ENCODE peak calls at places on chromosomes 1 and 21, in ten cellular contexts. Q, E, R, Z, S, Y, I, C, K and V are unnamed samples.

GRCh38 chr1:231921951-231922350 is 295.4 kb downstream of the DISC1 start:
- DNase-seq in Q (no peak), E (no peak), R (no peak), Z (no peak), S (no peak), Y (no peak), I (no peak), C (no peak), K (no peak), V (no peak)

GRCh38 chr1:244735854-244736561 is 83.1 kb downstream of the DESI2 start:
- DNase-seq in Q (no peak), E (no peak), R (no peak), Z (peak; percentile 11), S (no peak), Y (no peak), I (no peak), C (no peak), K (no peak), V (no peak)

GRCh38 chr1:196160066-196160795 is 448.0 kb downstream of the KCNT2 start:
- DNase-seq in Q (no peak), E (no peak), R (no peak), Z (peak; percentile 93), S (no peak), Y (no peak), I (no peak), C (no peak), K (no peak), V (no peak)

GRCh38 chr21:44943686-44944550 is 4.1 kb downstream of the SLX9 start:
- DNase-seq in Q (no peak), E (no peak), R (no peak), Z (no peak), S (no peak), Y (no peak), I (no peak), C (no peak), K (no peak), V (no peak)

GRCh38 chr1:112674440-112674985 is at the start of gene MOV10:
- DNase-seq in Q (peak; percentile 82), E (peak; percentile 76), R (peak; percentile 73), Z (peak; percentile 65), S (peak; percentile 86), Y (no peak), I (peak; percentile 63), C (peak; percentile 81), K (peak; percentile 68), V (peak; percentile 78)

GRCh38 chr1:78370356-78370755 is 120.4 kb upstream of the PTGFR start:
- DNase-seq in Q (no peak), E (no peak), R (no peak), Z (peak; percentile 91), S (no peak), Y (no peak), I (no peak), C (no peak), K (no peak), V (no peak)

GRCh38 chr1:168348146-168348709 is 67.6 kb downstream of the TBX19 start:
- DNase-seq in Q (no peak), E (no peak), R (no peak), Z (peak; percentile 24), S (no peak), Y (no peak), I (no peak), C (no peak), K (no peak), V (no peak)

GRCh38 chr1:246789454-246790339 is 65.5 kb downstream of the SCCPDH start:
- DNase-seq in Q (no peak), E (no peak), R (no peak), Z (no peak), S (no peak), Y (no peak), I (no peak), C (no peak), K (no peak), V (no peak)

GRCh38 chr1:59126361-59126760 is 170.5 kb upstream of the FGGY start:
- DNase-seq in Q (no peak), E (no peak), R (no peak), Z (peak; percentile 33), S (no peak), Y (no peak), I (no peak), C (no peak), K (no peak), V (no peak)

GRCh38 chr1:41372600-41372993 is 11.4 kb downstream of the FOXO6 start:
- DNase-seq in Q (no peak), E (no peak), R (no peak), Z (no peak), S (no peak), Y (no peak), I (no peak), C (no peak), K (no peak), V (no peak)

GRCh38 chr1:160552425-160552824 is 26.9 kb downstream of the CD84 start:
- DNase-seq in Q (no peak), E (no peak), R (no peak), Z (no peak), S (no peak), Y (no peak), I (no peak), C (no peak), K (no peak), V (no peak)

GRCh38 chr1:160548183-160548582 is 25.1 kb upstream of the SLAMF6 start:
- DNase-seq in Q (no peak), E (no peak), R (no peak), Z (no peak), S (no peak), Y (no peak), I (no peak), C (peak; percentile 74), K (no peak), V (no peak)

GRCh38 chr1:160548960-160549664 is 26.1 kb upstream of the SLAMF6 start:
- DNase-seq in Q (no peak), E (no peak), R (no peak), Z (no peak), S (no peak), Y (no peak), I (peak; percentile 94), C (no peak), K (no peak), V (no peak)

GRCh38 chr1:160549665-160550006 is 26.6 kb upstream of the SLAMF6 start:
- DNase-seq in Q (no peak), E (no peak), R (no peak), Z (no peak), S (no peak), Y (no peak), I (no peak), C (no peak), K (no peak), V (no peak)

GRCh38 chr1:160550572-160551034 is 27.5 kb upstream of the SLAMF6 start:
- DNase-seq in Q (no peak), E (peak; percentile 21), R (no peak), Z (no peak), S (peak; percentile 13), Y (peak; percentile 25), I (peak; percentile 67), C (no peak), K (no peak), V (no peak)
- TF ChIP-seq CTCF in Q (no peak), E (no peak), R (no peak), Z (no peak), S (peak; percentile 37), Y (peak; percentile 51), I (peak; percentile 82), C (peak; percentile 44), K (no peak), V (no peak)

GRCh38 chr1:180167721-180168467 is 13.2 kb downstream of the QSOX1 start:
- DNase-seq in Q (peak; percentile 89), E (no peak), R (peak; percentile 92), Z (no peak), S (peak; percentile 30), Y (no peak), I (no peak), C (no peak), K (peak; percentile 81), V (peak; percentile 86)

GRCh38 chr1:180167021-180167701 is 12.5 kb downstream of the QSOX1 start:
- DNase-seq in Q (no peak), E (no peak), R (no peak), Z (no peak), S (peak; percentile 8), Y (no peak), I (no peak), C (no peak), K (peak; percentile 69), V (no peak)

GRCh38 chr1:180169641-180170155 is 15.0 kb downstream of the QSOX1 start:
- DNase-seq in Q (peak; percentile 46), E (no peak), R (no peak), Z (no peak), S (no peak), Y (no peak), I (no peak), C (no peak), K (no peak), V (no peak)

GRCh38 chr1:180170569-180170968 is 15.9 kb downstream of the QSOX1 start:
- DNase-seq in Q (no peak), E (no peak), R (peak; percentile 54), Z (no peak), S (no peak), Y (no peak), I (no peak), C (no peak), K (no peak), V (no peak)

GRCh38 chr1:180168786-180169640 is 14.3 kb downstream of the QSOX1 start:
- DNase-seq in Q (peak; percentile 89), E (no peak), R (peak; percentile 83), Z (peak; percentile 42), S (peak; percentile 68), Y (no peak), I (peak; percentile 53), C (peak; percentile 63), K (peak; percentile 58), V (peak; percentile 51)
- TF ChIP-seq CTCF in Q (peak; percentile 24), E (peak; percentile 25), R (peak; percentile 57), Z (peak; percentile 67), S (peak; percentile 66), Y (peak; percentile 17), I (peak; percentile 77), C (peak; percentile 30), K (peak; percentile 35), V (no peak)

GRCh38 chr1:145978860-145979745 is 14.6 kb downstream of the POLR3GL start:
- DNase-seq in Q (peak; percentile 91), E (peak; percentile 81), R (peak; percentile 96), Z (peak; percentile 100), S (peak; percentile 91), Y (peak; percentile 45), I (peak; percentile 98), C (peak; percentile 89), K (peak; percentile 98), V (peak; percentile 96)
- TF ChIP-seq CTCF in Q (no peak), E (no peak), R (peak; percentile 42), Z (peak; percentile 31), S (peak; percentile 30), Y (peak; percentile 27), I (peak; percentile 70), C (peak; percentile 10), K (no peak), V (no peak)

DNA sequence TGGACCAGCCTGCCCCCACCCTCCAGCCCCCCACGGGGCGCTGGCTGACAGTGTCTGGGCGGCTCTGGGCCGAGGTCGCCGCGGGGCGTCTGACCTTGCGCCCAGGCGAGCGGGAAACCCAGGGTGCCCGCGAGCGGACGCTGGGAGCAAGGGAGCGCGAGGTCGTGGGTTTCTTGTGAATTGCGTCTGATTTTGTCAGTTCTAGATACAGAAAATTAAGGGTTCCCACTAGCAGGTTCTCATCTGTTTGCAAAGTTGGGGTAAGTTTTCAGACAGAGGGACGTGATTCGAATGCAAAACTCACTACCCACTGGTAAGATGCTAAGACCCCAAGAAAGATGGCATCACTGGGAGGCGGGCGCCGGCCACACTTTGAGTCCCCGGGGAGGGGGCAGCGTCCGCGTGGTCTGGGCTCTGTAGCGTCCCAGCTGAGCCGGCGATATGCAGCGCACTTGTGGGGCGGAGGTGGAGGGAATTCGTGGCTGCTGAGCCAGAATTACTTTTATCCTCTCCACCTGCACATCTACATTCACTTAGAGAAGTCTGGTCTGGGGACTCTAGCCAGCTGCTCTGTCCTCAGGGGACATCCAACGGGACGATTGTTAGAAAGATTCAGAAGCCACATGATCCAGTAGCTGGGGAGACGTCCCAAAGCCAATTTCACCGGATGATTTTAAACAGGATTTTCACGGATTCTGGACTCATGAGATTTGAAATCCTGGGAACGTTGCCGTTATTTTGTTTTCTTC is 1.0 kb downstream of the JAM2 start:
- DNase-seq in Q (no peak), E (peak; percentile 34), R (no peak), Z (no peak), S (peak; percentile 59), Y (no peak), I (peak; percentile 0), C (peak; percentile 30), K (no peak), V (no peak)
- TF ChIP-seq CTCF in Q (no peak), E (no peak), R (no peak), Z (no peak), S (no peak), Y (no peak), I (no peak), C (no peak), K (no peak), V (no peak)